ENCODE peak calls at places on chromosomes 3 and 15, in four cellular contexts. G is heart right ventricle, V is esophagus squamous epithelium, P is lower lobe of right lung. X is an unnamed sample.

GRCh38 chr15:35956066-35956465 is 410.1 kb upstream of the DPH6 start:
- DNase-seq in G (no peak), V (no peak), P (no peak), X (no peak)

GRCh38 chr3:160049038-160049437 is 60.4 kb downstream of the IL12A start:
- DNase-seq in G (no peak), V (no peak), P (no peak), X (no peak)

GRCh38 chr15:79743032-79743431 is 153.8 kb downstream of the MTHFS start:
- DNase-seq in G (no peak), V (no peak), P (no peak), X (no peak)

GRCh38 chr15:98514034-98514622 is 134.2 kb upstream of the IGF1R start:
- DNase-seq in G (no peak), V (no peak), P (no peak), X (no peak)

GRCh38 chr15:67300266-67300914 is 45.8 kb downstream of the IQCH start:
- DNase-seq in G (no peak), V (no peak), P (no peak), X (no peak)

GRCh38 chr15:21262851-21263400 is 177.4 kb downstream of the POTEB3 start:
- DNase-seq in G (no peak), V (no peak), P (no peak), X (no peak)

GRCh38 chr3:37025562-37026335 is 32.4 kb downstream of the MLH1 start:
- DNase-seq in G (no peak), V (no peak), P (no peak), X (no peak)

GRCh38 chr15:48617619-48618018 is 27.9 kb downstream of the FBN1 start:
- DNase-seq in G (no peak), V (no peak), P (peak; percentile 52), X (no peak)

GRCh38 chr3:166433060-166433459 is 595.8 kb upstream of the BCHE start:
- DNase-seq in G (no peak), V (no peak), P (no peak), X (no peak)

GRCh38 chr15:53414167-53414566 is 345.3 kb downstream of the WDR72 start:
- DNase-seq in G (no peak), V (no peak), P (no peak), X (no peak)

GRCh38 chr3:161081675-161082462 is 23.3 kb downstream of the B3GALNT1 start:
- DNase-seq in G (no peak), V (no peak), P (no peak), X (no peak)

GRCh38 chr15:77608774-77609173 is 23.9 kb downstream of the LINGO1 start:
- DNase-seq in G (no peak), V (no peak), P (no peak), X (no peak)

GRCh38 chr3:189146842-189147241 is 24.9 kb upstream of the TPRG1 start:
- DNase-seq in G (no peak), V (no peak), P (no peak), X (no peak)

GRCh38 chr3:107916166-107916565 is 174.7 kb downstream of the CD47 start:
- DNase-seq in G (no peak), V (no peak), P (no peak), X (no peak)

GRCh38 chr3:57755368-57756021 is 614 bp upstream of the SLMAP start:
- DNase-seq in G (no peak), V (no peak), P (peak; percentile 52), X (peak; percentile 71)

GRCh38 chr15:92011611-92012367 is 158.3 kb downstream of the SLCO3A1 start:
- DNase-seq in G (peak; percentile 28), V (no peak), P (no peak), X (no peak)

GRCh38 chr3:45677045-45677436 is 12.2 kb upstream of the SACM1L start:
- DNase-seq in G (peak; percentile 27), V (no peak), P (no peak), X (peak; percentile 72)

GRCh38 chr3:158102219-158102612 is 4.0 kb downstream of the SHOX2 start:
- DNase-seq in G (no peak), V (no peak), P (no peak), X (no peak)
- H3K4me3 ChIP-seq in G (no peak overlapping the region), V (no peak overlapping the region), P (no peak overlapping the region), X (no peak overlapping the region)

GRCh38 chr3:137065381-137065780 is 107.6 kb downstream of the IL20RB start:
- DNase-seq in G (no peak), V (no peak), P (no peak), X (no peak)
- H3K4me3 ChIP-seq in G (no peak overlapping the region), V (no peak overlapping the region), P (no peak overlapping the region), X (no peak overlapping the region)

GRCh38 chr3:149815318-149815717 is 2.3 kb downstream of the RNF13 start:
- DNase-seq in G (no peak), V (no peak), P (no peak), X (no peak)
- H3K4me3 ChIP-seq in G (peak overlapping the region; percentile 84), V (no peak overlapping the region), P (peak overlapping the region; percentile 84), X (no peak overlapping the region)

DNA sequence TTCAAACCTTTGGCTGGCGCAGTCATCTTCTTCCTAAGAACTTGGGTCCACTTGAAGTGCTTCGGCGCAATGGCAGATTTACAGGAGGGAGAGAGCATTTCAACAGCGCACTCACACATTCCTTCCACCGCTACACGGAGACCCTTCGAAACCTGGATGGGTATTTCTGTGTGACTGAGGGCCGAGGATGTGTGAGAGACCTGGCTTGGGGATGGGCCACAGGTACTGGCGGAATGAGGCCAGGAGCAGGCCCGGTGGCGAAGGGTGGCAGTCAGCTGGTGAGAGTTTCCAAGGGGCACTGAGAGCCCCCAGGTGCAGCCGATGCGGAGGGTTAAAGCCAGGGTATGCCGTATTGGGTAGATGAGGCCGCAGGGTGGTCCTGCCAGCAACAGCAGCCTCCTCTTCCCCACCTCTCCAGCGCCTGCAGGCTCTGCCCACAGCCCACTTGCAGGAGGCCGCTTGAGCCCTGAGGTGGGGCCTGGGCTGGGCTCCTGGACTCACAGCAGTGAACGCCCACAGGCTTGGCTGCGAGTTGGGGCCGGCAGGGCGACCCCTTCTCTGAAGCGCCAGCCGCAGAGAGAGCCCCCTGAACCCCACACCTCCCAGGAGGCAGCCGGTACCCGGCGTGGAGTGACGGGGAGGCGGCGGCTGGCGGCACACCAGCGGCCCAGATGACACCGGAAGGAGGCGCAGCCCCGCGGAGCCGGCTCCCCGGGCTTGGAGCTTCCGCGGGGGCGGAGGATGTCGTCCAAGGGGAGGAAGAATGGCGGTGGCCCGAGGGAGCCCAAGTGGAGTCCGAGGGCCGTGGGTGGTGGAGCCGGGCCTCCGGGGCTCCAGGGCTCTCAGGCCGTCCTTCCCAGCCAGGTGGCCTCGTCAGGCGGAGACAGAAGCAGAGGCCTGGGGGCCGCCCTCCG is 166.5 kb downstream of the NSMCE3 start:
- DNase-seq in G (peak; percentile 48), V (no peak), P (peak; percentile 49), X (peak; percentile 6)
- H3K4me3 ChIP-seq in G (peak overlapping the region; percentile 60), V (peak overlapping the region; percentile 16), P (peak overlapping the region; percentile 35), X (no peak overlapping the region)

GRCh38 chr3:136957751-136958288 is at the start of gene IL20RB:
- DNase-seq in G (no peak), V (no peak), P (no peak), X (no peak)
- H3K4me3 ChIP-seq in G (no peak within 1 kb of the TSS), V (peak within 1 kb of the TSS; percentile 27), P (no peak within 1 kb of the TSS), X (no peak within 1 kb of the TSS)

DNA sequence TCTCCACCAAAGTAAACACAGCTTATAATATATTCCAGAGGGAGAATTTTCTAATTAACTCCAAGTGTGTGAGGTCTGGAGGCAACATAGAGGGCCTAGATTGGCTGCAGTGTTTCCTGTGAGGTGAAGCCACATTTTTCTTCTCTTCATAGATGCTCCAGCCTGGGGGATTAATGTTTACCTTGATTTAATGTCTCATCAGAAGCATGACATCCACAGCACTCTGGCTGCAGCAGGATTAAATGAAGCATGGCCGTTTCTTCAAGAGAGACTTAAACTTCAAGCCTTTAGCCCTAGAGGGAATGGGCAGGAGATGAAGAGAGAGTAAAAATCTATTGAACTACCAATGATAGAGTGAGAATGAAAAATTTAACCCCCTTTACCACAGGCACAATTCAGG is 137.9 kb upstream of the ZBTB20 start:
- DNase-seq in G (no peak), V (no peak), P (no peak), X (no peak)
- H3K4me3 ChIP-seq in G (no peak overlapping the region), V (no peak overlapping the region), P (no peak overlapping the region), X (no peak overlapping the region)

DNA sequence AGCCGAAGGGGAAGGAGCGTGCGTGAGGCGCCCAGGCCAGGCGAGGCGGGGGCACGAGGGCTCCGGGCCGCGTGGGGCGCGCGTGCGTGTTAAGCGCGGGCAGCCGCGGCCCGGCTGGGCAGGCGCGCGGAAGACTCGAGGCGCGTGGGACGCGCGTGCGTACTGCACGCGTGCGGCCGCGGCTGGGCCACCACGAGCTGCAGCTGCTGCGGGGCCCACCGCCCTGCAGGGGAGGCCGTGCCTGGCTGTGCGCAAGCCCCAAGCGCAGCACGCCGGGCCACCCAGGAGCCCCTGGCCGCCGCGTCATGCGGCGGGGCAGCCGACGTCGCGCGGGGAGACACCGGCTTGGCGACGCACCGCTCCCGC is 619 bp upstream of the TRIM71 start:
- DNase-seq in G (no peak), V (no peak), P (no peak), X (no peak)
- H3K4me3 ChIP-seq in G (peak overlapping the region; percentile 57), V (peak overlapping the region; percentile 15), P (peak overlapping the region; percentile 59), X (no peak overlapping the region)

DNA sequence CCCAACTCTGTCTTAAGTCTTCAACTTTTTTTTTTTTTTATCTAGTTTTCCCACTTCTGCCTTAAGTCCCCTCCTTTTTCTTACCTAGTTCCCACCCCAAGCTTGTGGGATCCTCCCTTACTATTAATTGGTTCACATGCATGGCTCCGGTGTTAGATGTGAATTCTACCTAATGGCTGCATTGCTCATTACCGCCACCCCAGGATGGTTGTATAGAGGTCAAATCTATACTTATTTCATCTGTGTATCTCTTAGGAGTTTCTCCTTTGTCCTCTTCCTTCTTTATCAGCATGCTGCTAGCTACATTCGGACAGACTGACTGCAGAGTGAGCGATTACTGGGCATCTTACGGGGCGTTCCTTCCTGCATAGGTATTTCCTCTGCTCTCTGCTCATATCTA is 605.7 kb upstream of the GRM7 start:
- DNase-seq in G (no peak), V (no peak), P (no peak), X (no peak)
- H3K4me3 ChIP-seq in G (no peak overlapping the region), V (no peak overlapping the region), P (no peak overlapping the region), X (no peak overlapping the region)

X was measured in mucosa of descending colon.